ENCODE peak calls at places on chromosomes 12 and 14, in nine cellular contexts. One of them, this sample, is unnamed.

GRCh38 chr14:97408937-97409860 is 612.0 kb downstream of the VRK1 start:
- DNase-seq in endodermal cell: peak; percentile 33
- DNase-seq in CD8-positive, alpha-beta memory T cell: no peak
- DNase-seq in body of pancreas: no peak
- DNase-seq in heart left ventricle: no peak
- DNase-seq in psoas muscle: no peak
- DNase-seq in prostate gland: no peak
- DNase-seq in fibroblast of lung: no peak
- DNase-seq in suprapubic skin: no peak
- DNase-seq in this sample: no peak

GRCh38 chr12:2348477-2348852 is 295.7 kb downstream of the CACNA1C start:
- DNase-seq in endodermal cell: peak; percentile 40
- DNase-seq in CD8-positive, alpha-beta memory T cell: no peak
- DNase-seq in body of pancreas: no peak
- DNase-seq in heart left ventricle: no peak
- DNase-seq in psoas muscle: no peak
- DNase-seq in prostate gland: no peak
- DNase-seq in fibroblast of lung: no peak
- DNase-seq in suprapubic skin: no peak
- DNase-seq in this sample: no peak

GRCh38 chr14:101033006-101033405 is 129.5 kb upstream of the RTL1 start:
- DNase-seq in endodermal cell: peak; percentile 6
- DNase-seq in CD8-positive, alpha-beta memory T cell: no peak
- DNase-seq in body of pancreas: no peak
- DNase-seq in heart left ventricle: no peak
- DNase-seq in psoas muscle: no peak
- DNase-seq in prostate gland: no peak
- DNase-seq in fibroblast of lung: no peak
- DNase-seq in suprapubic skin: peak; percentile 22
- DNase-seq in this sample: no peak

GRCh38 chr14:20455355-20456300 is 602 bp downstream of the APEX1 start:
- DNase-seq in endodermal cell: no peak
- DNase-seq in CD8-positive, alpha-beta memory T cell: no peak
- DNase-seq in body of pancreas: no peak
- DNase-seq in heart left ventricle: no peak
- DNase-seq in psoas muscle: no peak
- DNase-seq in prostate gland: no peak
- DNase-seq in fibroblast of lung: peak; percentile 89
- DNase-seq in suprapubic skin: peak; percentile 78
- DNase-seq in this sample: peak; percentile 65

GRCh38 chr12:71057330-71057729 is 100.5 kb downstream of the TSPAN8 start:
- DNase-seq in endodermal cell: no peak
- DNase-seq in CD8-positive, alpha-beta memory T cell: no peak
- DNase-seq in body of pancreas: no peak
- DNase-seq in heart left ventricle: no peak
- DNase-seq in psoas muscle: no peak
- DNase-seq in prostate gland: no peak
- DNase-seq in fibroblast of lung: peak; percentile 30
- DNase-seq in suprapubic skin: no peak
- DNase-seq in this sample: no peak

GRCh38 chr14:86372402-86372801 is 842.5 kb downstream of the FLRT2 start:
- DNase-seq in endodermal cell: no peak
- DNase-seq in CD8-positive, alpha-beta memory T cell: no peak
- DNase-seq in body of pancreas: no peak
- DNase-seq in heart left ventricle: no peak
- DNase-seq in psoas muscle: no peak
- DNase-seq in prostate gland: no peak
- DNase-seq in fibroblast of lung: no peak
- DNase-seq in suprapubic skin: no peak
- DNase-seq in this sample: no peak

GRCh38 chr14:63632932-63633514 is 8.6 kb downstream of the WDR89 start:
- DNase-seq in endodermal cell: no peak
- DNase-seq in CD8-positive, alpha-beta memory T cell: peak; percentile 48
- DNase-seq in body of pancreas: no peak
- DNase-seq in heart left ventricle: no peak
- DNase-seq in psoas muscle: no peak
- DNase-seq in prostate gland: no peak
- DNase-seq in fibroblast of lung: peak; percentile 46
- DNase-seq in suprapubic skin: no peak
- DNase-seq in this sample: peak; percentile 10

GRCh38 chr14:21997300-21997699 is 323.7 kb upstream of the OR4E1 start:
- DNase-seq in endodermal cell: peak; percentile 82
- DNase-seq in CD8-positive, alpha-beta memory T cell: peak; percentile 47
- DNase-seq in body of pancreas: no peak
- DNase-seq in heart left ventricle: no peak
- DNase-seq in psoas muscle: no peak
- DNase-seq in prostate gland: no peak
- DNase-seq in fibroblast of lung: no peak
- DNase-seq in suprapubic skin: no peak
- DNase-seq in this sample: peak; percentile 57

DNA sequence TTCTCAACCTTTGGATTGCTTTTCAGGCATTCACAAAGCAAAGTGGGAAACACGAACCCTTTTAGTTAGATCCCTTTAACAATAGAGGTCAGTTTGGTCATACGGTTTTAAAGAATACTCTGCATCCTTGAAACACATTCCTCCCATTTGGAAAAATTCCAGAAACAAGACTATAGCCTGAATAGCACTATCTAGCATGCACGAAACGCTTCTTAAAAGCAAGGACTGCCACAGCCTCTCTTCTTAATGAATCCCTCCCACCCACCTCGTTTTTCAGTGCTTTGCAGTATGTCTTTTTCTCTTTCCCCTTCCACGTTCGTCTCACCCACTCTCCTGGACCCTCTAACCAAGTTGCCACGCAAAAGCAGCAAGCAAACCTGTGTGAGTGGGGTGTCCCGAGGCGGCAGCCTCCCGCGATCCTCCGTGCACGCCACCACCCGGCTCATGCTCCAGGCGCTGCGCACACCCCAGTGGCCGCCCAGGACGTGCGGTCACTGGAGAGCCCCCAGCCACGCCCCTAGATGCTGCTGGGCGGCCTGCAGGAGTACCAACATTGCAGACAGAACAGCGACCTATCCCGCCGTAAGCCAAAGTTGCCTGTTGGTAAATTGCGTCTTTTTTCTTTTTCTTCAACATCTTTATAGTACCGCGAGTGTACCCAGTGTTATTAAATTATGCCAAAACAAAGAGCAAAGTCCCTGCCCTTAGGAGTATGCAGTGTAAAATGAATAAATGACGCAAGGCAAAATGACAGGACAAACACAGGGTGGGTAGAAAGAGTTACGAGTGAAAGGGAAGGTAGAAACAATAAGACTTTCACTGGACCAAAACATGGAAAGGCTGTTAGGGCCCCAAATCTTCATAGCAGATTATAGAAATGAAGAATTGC is at the start of gene SLC38A4:
- DNase-seq in endodermal cell: peak; percentile 87
- DNase-seq in CD8-positive, alpha-beta memory T cell: no peak
- DNase-seq in body of pancreas: peak; percentile 44
- DNase-seq in heart left ventricle: no peak
- DNase-seq in psoas muscle: peak; percentile 76
- DNase-seq in prostate gland: no peak
- DNase-seq in fibroblast of lung: peak; percentile 39
- DNase-seq in suprapubic skin: no peak
- DNase-seq in this sample: peak; percentile 79
- H3K4me3 ChIP-seq in endodermal cell: peak within 1 kb of the TSS; percentile 31
- H3K4me3 ChIP-seq in CD8-positive, alpha-beta memory T cell: no peak within 1 kb of the TSS
- H3K4me3 ChIP-seq in body of pancreas: no peak within 1 kb of the TSS
- H3K4me3 ChIP-seq in heart left ventricle: peak within 1 kb of the TSS; percentile 27
- H3K4me3 ChIP-seq in psoas muscle: peak within 1 kb of the TSS; percentile 60
- H3K4me3 ChIP-seq in prostate gland: no peak within 1 kb of the TSS
- H3K4me3 ChIP-seq in fibroblast of lung: peak within 1 kb of the TSS; percentile 49
- H3K4me3 ChIP-seq in suprapubic skin: peak within 1 kb of the TSS; percentile 35
- H3K4me3 ChIP-seq in this sample: peak within 1 kb of the TSS; percentile 25

GRCh38 chr14:72776701-72777255 is 117.1 kb downstream of the DPF3 start:
- DNase-seq in endodermal cell: peak; percentile 31
- DNase-seq in CD8-positive, alpha-beta memory T cell: no peak
- DNase-seq in body of pancreas: no peak
- DNase-seq in heart left ventricle: no peak
- DNase-seq in psoas muscle: no peak
- DNase-seq in prostate gland: no peak
- DNase-seq in fibroblast of lung: no peak
- DNase-seq in suprapubic skin: no peak
- DNase-seq in this sample: no peak

GRCh38 chr14:72777636-72778035 is 116.3 kb downstream of the DPF3 start:
- DNase-seq in endodermal cell: no peak
- DNase-seq in CD8-positive, alpha-beta memory T cell: no peak
- DNase-seq in body of pancreas: no peak
- DNase-seq in heart left ventricle: no peak
- DNase-seq in psoas muscle: no peak
- DNase-seq in prostate gland: no peak
- DNase-seq in fibroblast of lung: no peak
- DNase-seq in suprapubic skin: no peak
- DNase-seq in this sample: no peak

GRCh38 chr14:72774141-72774540 is 119.8 kb downstream of the DPF3 start:
- DNase-seq in endodermal cell: no peak
- DNase-seq in CD8-positive, alpha-beta memory T cell: no peak
- DNase-seq in body of pancreas: no peak
- DNase-seq in heart left ventricle: no peak
- DNase-seq in psoas muscle: no peak
- DNase-seq in prostate gland: no peak
- DNase-seq in fibroblast of lung: no peak
- DNase-seq in suprapubic skin: no peak
- DNase-seq in this sample: no peak

GRCh38 chr14:72774894-72775620 is 118.8 kb downstream of the DPF3 start:
- DNase-seq in endodermal cell: no peak
- DNase-seq in CD8-positive, alpha-beta memory T cell: no peak
- DNase-seq in body of pancreas: no peak
- DNase-seq in heart left ventricle: no peak
- DNase-seq in psoas muscle: no peak
- DNase-seq in prostate gland: no peak
- DNase-seq in fibroblast of lung: no peak
- DNase-seq in suprapubic skin: no peak
- DNase-seq in this sample: no peak

DNA sequence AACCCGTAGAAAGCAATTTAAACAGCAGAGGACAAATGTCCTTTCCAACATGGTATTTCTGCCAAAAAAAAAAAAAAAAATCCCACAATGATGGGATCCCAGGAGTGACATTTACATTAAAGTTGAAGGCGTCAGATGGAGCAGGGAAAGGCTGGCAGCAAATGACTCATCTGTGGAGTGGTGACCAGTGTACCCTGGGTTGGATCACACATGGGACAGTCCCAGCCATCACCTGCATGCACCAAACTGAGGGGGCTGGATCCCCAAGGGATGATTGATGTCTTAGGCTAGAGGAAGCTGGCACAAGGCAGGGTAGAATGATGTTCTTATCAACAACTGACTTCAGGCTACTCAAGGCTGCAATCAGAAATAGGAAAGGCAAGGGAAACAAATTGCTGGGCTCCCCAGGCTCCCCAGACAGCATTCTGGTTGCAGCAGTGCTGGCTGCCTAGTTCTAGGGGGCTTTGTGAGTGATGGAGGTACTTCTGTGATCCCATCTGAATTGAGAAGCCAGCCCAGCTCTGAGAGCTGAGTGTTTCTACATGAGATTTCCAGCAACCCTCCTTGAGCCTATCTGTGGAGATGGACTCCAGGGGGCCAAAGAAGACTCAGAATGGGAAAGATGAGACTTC is 117.9 kb downstream of the DPF3 start:
- DNase-seq in endodermal cell: peak; percentile 39
- DNase-seq in CD8-positive, alpha-beta memory T cell: no peak
- DNase-seq in body of pancreas: no peak
- DNase-seq in heart left ventricle: no peak
- DNase-seq in psoas muscle: no peak
- DNase-seq in prostate gland: no peak
- DNase-seq in fibroblast of lung: no peak
- DNase-seq in suprapubic skin: no peak
- DNase-seq in this sample: no peak
- H3K27me3 ChIP-seq in endodermal cell: peaks cover 5% of the 10 kb centered on the region
- H3K27me3 ChIP-seq in CD8-positive, alpha-beta memory T cell: no peaks in the 10 kb centered on the region
- H3K27me3 ChIP-seq in body of pancreas: no peaks in the 10 kb centered on the region
- H3K27me3 ChIP-seq in heart left ventricle: no peaks in the 10 kb centered on the region
- H3K27me3 ChIP-seq in psoas muscle: no peaks in the 10 kb centered on the region
- H3K27me3 ChIP-seq in prostate gland: no peaks in the 10 kb centered on the region
- H3K27me3 ChIP-seq in fibroblast of lung: no peaks in the 10 kb centered on the region
- H3K27me3 ChIP-seq in suprapubic skin: no peaks in the 10 kb centered on the region
- H3K27me3 ChIP-seq in this sample: no peaks in the 10 kb centered on the region

DNA sequence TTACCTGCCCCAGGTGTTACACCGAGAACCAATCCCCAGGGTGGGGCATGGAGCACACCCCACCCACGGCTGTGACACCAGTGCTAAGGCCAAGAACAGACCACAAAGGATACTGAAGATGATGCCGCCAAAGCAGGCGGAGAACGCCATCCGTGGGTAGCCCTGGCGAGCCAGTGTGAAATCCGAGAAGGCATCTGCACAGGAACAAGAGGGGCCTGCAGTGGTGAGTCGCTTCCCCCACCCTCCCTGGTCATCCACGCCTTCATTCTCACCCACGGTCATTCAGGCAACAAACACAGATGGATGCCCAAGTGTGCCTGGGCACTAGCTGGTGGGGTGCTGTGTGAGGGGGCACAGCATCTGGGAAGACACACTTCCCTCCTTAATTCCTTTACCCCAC is 28.5 kb downstream of the SLC8B1 start:
- DNase-seq in endodermal cell: peak; percentile 69
- DNase-seq in CD8-positive, alpha-beta memory T cell: no peak
- DNase-seq in body of pancreas: no peak
- DNase-seq in heart left ventricle: no peak
- DNase-seq in psoas muscle: no peak
- DNase-seq in prostate gland: no peak
- DNase-seq in fibroblast of lung: no peak
- DNase-seq in suprapubic skin: no peak
- DNase-seq in this sample: peak; percentile 56
- H3K36me3 ChIP-seq in endodermal cell: peaks cover 5% of the 10 kb centered on the region
- H3K36me3 ChIP-seq in CD8-positive, alpha-beta memory T cell: no peaks in the 10 kb centered on the region
- H3K36me3 ChIP-seq in body of pancreas: peaks cover 30% of the 10 kb centered on the region
- H3K36me3 ChIP-seq in heart left ventricle: peaks cover 3% of the 10 kb centered on the region
- H3K36me3 ChIP-seq in psoas muscle: no peaks in the 10 kb centered on the region
- H3K36me3 ChIP-seq in prostate gland: peaks cover 3% of the 10 kb centered on the region
- H3K36me3 ChIP-seq in fibroblast of lung: peaks cover 4% of the 10 kb centered on the region
- H3K36me3 ChIP-seq in suprapubic skin: peaks cover 73% of the 10 kb centered on the region
- H3K36me3 ChIP-seq in this sample: no peaks in the 10 kb centered on the region

GRCh38 chr14:77040059-77040308 is 11.5 kb upstream of the IRF2BPL start:
- DNase-seq in endodermal cell: no peak
- DNase-seq in CD8-positive, alpha-beta memory T cell: no peak
- DNase-seq in body of pancreas: no peak
- DNase-seq in heart left ventricle: no peak
- DNase-seq in psoas muscle: no peak
- DNase-seq in prostate gland: no peak
- DNase-seq in fibroblast of lung: no peak
- DNase-seq in suprapubic skin: no peak
- DNase-seq in this sample: no peak

GRCh38 chr14:77039285-77040058 is 11.0 kb upstream of the IRF2BPL start:
- DNase-seq in endodermal cell: no peak
- DNase-seq in CD8-positive, alpha-beta memory T cell: no peak
- DNase-seq in body of pancreas: no peak
- DNase-seq in heart left ventricle: no peak
- DNase-seq in psoas muscle: no peak
- DNase-seq in prostate gland: no peak
- DNase-seq in fibroblast of lung: peak; percentile 74
- DNase-seq in suprapubic skin: no peak
- DNase-seq in this sample: no peak

GRCh38 chr14:77036484-77037337 is 8.2 kb upstream of the IRF2BPL start:
- DNase-seq in endodermal cell: peak; percentile 47
- DNase-seq in CD8-positive, alpha-beta memory T cell: no peak
- DNase-seq in body of pancreas: no peak
- DNase-seq in heart left ventricle: no peak
- DNase-seq in psoas muscle: no peak
- DNase-seq in prostate gland: no peak
- DNase-seq in fibroblast of lung: no peak
- DNase-seq in suprapubic skin: no peak
- DNase-seq in this sample: no peak

GRCh38 chr14:77037338-77037782 is 8.9 kb upstream of the IRF2BPL start:
- DNase-seq in endodermal cell: no peak
- DNase-seq in CD8-positive, alpha-beta memory T cell: no peak
- DNase-seq in body of pancreas: no peak
- DNase-seq in heart left ventricle: no peak
- DNase-seq in psoas muscle: no peak
- DNase-seq in prostate gland: no peak
- DNase-seq in fibroblast of lung: no peak
- DNase-seq in suprapubic skin: no peak
- DNase-seq in this sample: no peak

DNA sequence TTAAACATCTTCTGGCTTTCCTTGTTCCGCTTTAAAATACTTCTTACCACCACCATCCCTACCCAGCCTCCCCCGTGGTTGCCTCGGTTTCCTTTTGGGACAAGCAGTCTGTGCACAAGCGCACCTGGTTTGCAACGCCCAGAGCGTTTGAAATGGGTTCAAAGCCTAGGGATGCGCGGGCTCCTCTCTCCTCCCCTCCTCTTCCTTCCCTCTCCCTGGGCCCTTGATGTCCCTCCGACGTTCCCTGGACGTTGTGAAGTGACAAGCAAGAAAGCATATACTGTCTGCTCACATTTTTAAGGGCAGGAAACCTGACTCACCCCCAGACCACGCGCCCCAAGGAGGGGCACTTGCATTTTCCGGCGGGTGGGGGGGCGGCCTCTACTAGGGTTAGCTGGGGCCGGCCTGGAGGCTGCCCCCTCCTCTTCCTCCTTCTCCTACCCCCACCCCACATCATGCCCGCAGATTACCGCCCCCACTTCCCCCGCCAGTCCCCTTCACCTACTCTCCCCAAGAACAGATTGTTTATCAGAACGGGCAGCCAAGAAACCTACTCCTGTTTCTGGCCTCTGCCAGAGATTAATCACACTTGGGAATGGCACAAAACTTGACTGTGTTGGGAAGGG is 9.5 kb upstream of the IRF2BPL start:
- DNase-seq in endodermal cell: no peak
- DNase-seq in CD8-positive, alpha-beta memory T cell: no peak
- DNase-seq in body of pancreas: no peak
- DNase-seq in heart left ventricle: peak; percentile 24
- DNase-seq in psoas muscle: no peak
- DNase-seq in prostate gland: no peak
- DNase-seq in fibroblast of lung: peak; percentile 50
- DNase-seq in suprapubic skin: no peak
- DNase-seq in this sample: peak; percentile 53
- H3K4me3 ChIP-seq in endodermal cell: no peak overlapping the region
- H3K4me3 ChIP-seq in CD8-positive, alpha-beta memory T cell: peak overlapping the region; percentile 19
- H3K4me3 ChIP-seq in body of pancreas: no peak overlapping the region
- H3K4me3 ChIP-seq in heart left ventricle: no peak overlapping the region
- H3K4me3 ChIP-seq in psoas muscle: no peak overlapping the region
- H3K4me3 ChIP-seq in prostate gland: no peak overlapping the region
- H3K4me3 ChIP-seq in fibroblast of lung: no peak overlapping the region
- H3K4me3 ChIP-seq in suprapubic skin: no peak overlapping the region
- H3K4me3 ChIP-seq in this sample: peak overlapping the region; percentile 13

This sample was measured in H7.